ENCODE peak calls at places on chromosomes 2 and 18, in eight cellular contexts. Q is IMR-90, B is renal cortical epithelial cell, S is HTR-8/SVneo, K is sciatic nerve, D is C1 segment of cervical spinal cord, Z is hypothalamus, O is NCI-H446 treated with DMSO at 0.1 percent for 48 hours. T is an unnamed sample.

GRCh38 chr2:123791716-123792115 is 233.4 kb upstream of the CNTNAP5 start:
- DNase-seq in Q (no peak), B (no peak), S (no peak), K (no peak), D (no peak), Z (no peak), O (no peak), T (no peak)

GRCh38 chr2:241851325-241852115 is 7.2 kb downstream of the PDCD1 start:
- DNase-seq in Q (no peak), B (no peak), S (no peak), K (no peak), D (no peak), Z (no peak), O (no peak), T (no peak)

GRCh38 chr2:159712929-159713575 is 746 bp downstream of the MARCHF7 start:
- DNase-seq in Q (no peak), B (no peak), S (no peak), K (no peak), D (no peak), Z (no peak), O (no peak), T (peak; percentile 62)

GRCh38 chr2:99159594-99159993 is 4.8 kb downstream of the LIPT1 start:
- DNase-seq in Q (no peak), B (peak; percentile 44), S (no peak), K (no peak), D (no peak), Z (no peak), O (no peak), T (no peak)

GRCh38 chr2:32824415-32824814 is 122.3 kb upstream of the LTBP1 start:
- DNase-seq in Q (no peak), B (no peak), S (no peak), K (no peak), D (no peak), Z (no peak), O (no peak), T (no peak)

GRCh38 chr2:13650586-13651180 is 933.9 kb downstream of the TRIB2 start:
- DNase-seq in Q (no peak), B (no peak), S (no peak), K (no peak), D (no peak), Z (no peak), O (no peak), T (peak; percentile 32)

GRCh38 chr18:55625875-55626274 is 37.9 kb upstream of the TCF4 start:
- DNase-seq in Q (no peak), B (no peak), S (no peak), K (no peak), D (no peak), Z (no peak), O (no peak), T (no peak)

GRCh38 chr18:54961016-54961423 is 1.8 kb upstream of the CCDC68 start:
- DNase-seq in Q (peak; percentile 88), B (no peak), S (no peak), K (no peak), D (no peak), Z (no peak), O (no peak), T (no peak)

GRCh38 chr2:175931751-175932295 is 70.2 kb downstream of the LNPK start:
- DNase-seq in Q (peak; percentile 88), B (no peak), S (no peak), K (no peak), D (no peak), Z (no peak), O (no peak), T (peak; percentile 94)

GRCh38 chr2:98623657-98624056 is 15.3 kb downstream of the UNC50 start:
- DNase-seq in Q (peak; percentile 37), B (peak; percentile 57), S (no peak), K (peak; percentile 74), D (no peak), Z (no peak), O (no peak), T (peak; percentile 23)

GRCh38 chr2:204477358-204477950 is 67.8 kb upstream of the PARD3B start:
- DNase-seq in Q (peak; percentile 45), B (peak; percentile 13), S (no peak), K (no peak), D (no peak), Z (no peak), O (no peak), T (peak; percentile 25)

GRCh38 chr2:219125225-219125885 is 35.3 kb downstream of the NHEJ1 start:
- DNase-seq in Q (peak; percentile 88), B (peak; percentile 97), S (peak; percentile 50), K (no peak), D (no peak), Z (no peak), O (no peak), T (peak; percentile 93)

GRCh38 chr18:5417342-5417741 is 121.8 kb upstream of the ZBTB14 start:
- DNase-seq in Q (peak; percentile 33), B (peak; percentile 73), S (no peak), K (peak; percentile 62), D (no peak), Z (no peak), O (no peak), T (peak; percentile 24)

GRCh38 chr2:40482091-40482490 is 30.2 kb upstream of the SLC8A1 start:
- DNase-seq in Q (no peak), B (no peak), S (no peak), K (no peak), D (no peak), Z (no peak), O (no peak), T (no peak)

GRCh38 chr2:195660265-195660890 is 3.4 kb downstream of the SLC39A10 start:
- DNase-seq in Q (peak; percentile 82), B (peak; percentile 67), S (peak; percentile 35), K (peak; percentile 81), D (peak; percentile 9), Z (peak; percentile 18), O (peak; percentile 31), T (peak; percentile 80)

GRCh38 chr2:68196120-68196716 is 38.5 kb downstream of the PNO1 start:
- DNase-seq in Q (peak; percentile 35), B (peak; percentile 45), S (no peak), K (no peak), D (no peak), Z (no peak), O (peak; percentile 18), T (peak; percentile 68)

GRCh38 chr2:161625314-161625919 is 1.2 kb downstream of the SLC4A10 start:
- DNase-seq in Q (no peak), B (no peak), S (peak; percentile 0), K (no peak), D (peak; percentile 36), Z (peak; percentile 2), O (no peak), T (no peak)

GRCh38 chr18:55875330-55875933 is 287.4 kb upstream of the TCF4 start:
- DNase-seq in Q (no peak), B (no peak), S (no peak), K (no peak), D (no peak), Z (no peak), O (no peak), T (no peak)

GRCh38 chr18:21270453-21270852 is 28.4 kb downstream of the GREB1L start:
- DNase-seq in Q (no peak), B (peak; percentile 93), S (no peak), K (no peak), D (no peak), Z (no peak), O (no peak), T (peak; percentile 60)

GRCh38 chr2:8154936-8155335 is 526.9 kb upstream of the ID2 start:
- DNase-seq in Q (peak; percentile 85), B (no peak), S (no peak), K (no peak), D (no peak), Z (no peak), O (no peak), T (peak; percentile 87)

GRCh38 chr2:240259201-240259923 is 118.9 kb upstream of the OTOS start:
- DNase-seq in Q (no peak), B (no peak), S (no peak), K (no peak), D (no peak), Z (no peak), O (no peak), T (no peak)

GRCh38 chr2:76953733-76954347 is 568.3 kb downstream of the LRRTM4 start:
- DNase-seq in Q (peak; percentile 41), B (peak; percentile 59), S (no peak), K (no peak), D (no peak), Z (no peak), O (peak; percentile 1), T (peak; percentile 41)

GRCh38 chr2:16105178-16105663 is 164.9 kb downstream of the MYCN start:
- DNase-seq in Q (no peak), B (no peak), S (no peak), K (no peak), D (no peak), Z (no peak), O (no peak), T (no peak)

GRCh38 chr2:216206041-216206699 is 97.0 kb downstream of the XRCC5 start:
- DNase-seq in Q (no peak), B (no peak), S (no peak), K (no peak), D (no peak), Z (no peak), O (no peak), T (no peak)

GRCh38 chr2:42976400-42976799 is 184.0 kb upstream of the HAAO start:
- DNase-seq in Q (no peak), B (no peak), S (no peak), K (peak; percentile 59), D (no peak), Z (no peak), O (no peak), T (no peak)

GRCh38 chr2:58757971-58758370 is 516.8 kb upstream of the FANCL start:
- DNase-seq in Q (no peak), B (no peak), S (no peak), K (no peak), D (no peak), Z (no peak), O (no peak), T (no peak)

GRCh38 chr2:238403632-238404405 is 22.9 kb upstream of the ASB1 start:
- DNase-seq in Q (no peak), B (no peak), S (no peak), K (no peak), D (no peak), Z (no peak), O (no peak), T (no peak)

GRCh38 chr2:109442715-109443319 is 170.9 kb downstream of the SEPTIN10 start:
- DNase-seq in Q (no peak), B (no peak), S (no peak), K (no peak), D (no peak), Z (no peak), O (no peak), T (no peak)

GRCh38 chr2:11152591-11152990 is 2.7 kb upstream of the SLC66A3 start:
- DNase-seq in Q (no peak), B (no peak), S (no peak), K (no peak), D (no peak), Z (no peak), O (no peak), T (no peak)

GRCh38 chr18:10304853-10305252 is 149.6 kb upstream of the APCDD1 start:
- DNase-seq in Q (peak; percentile 79), B (peak; percentile 44), S (no peak), K (no peak), D (no peak), Z (no peak), O (peak; percentile 88), T (peak; percentile 92)

GRCh38 chr2:31382452-31383120 is 32.0 kb downstream of the XDH start:
- DNase-seq in Q (peak; percentile 79), B (peak; percentile 37), S (no peak), K (no peak), D (no peak), Z (no peak), O (no peak), T (peak; percentile 43)

GRCh38 chr18:38256366-38256765 is 690.8 kb upstream of the CELF4 start:
- DNase-seq in Q (no peak), B (peak; percentile 3), S (no peak), K (no peak), D (no peak), Z (no peak), O (no peak), T (no peak)

GRCh38 chr2:27587025-27587424 is 4.2 kb downstream of the ZNF512 start:
- DNase-seq in Q (no peak), B (no peak), S (no peak), K (no peak), D (no peak), Z (no peak), O (no peak), T (no peak)

GRCh38 chr18:55779711-55780590 is 192.0 kb upstream of the TCF4 start:
- DNase-seq in Q (peak; percentile 30), B (no peak), S (no peak), K (peak; percentile 63), D (peak; percentile 31), Z (peak; percentile 47), O (no peak), T (peak; percentile 71)